ENCODE peak calls at places on chromosome X, in seven cellular contexts. One of them, this sample, is unnamed.

GRCh38 chrX:360496-361150 is 26.1 kb downstream of the PPP2R3B start:
- DNase-seq in COR-L47: no peak
- DNase-seq in NCI-H510A treated with DMSO at 0.1 percent for 48 hours: no peak
- DNase-seq in brain microvascular endothelial cell: no peak
- DNase-seq in fibroblast of pulmonary artery: no peak
- DNase-seq in stimulated activated CD4-positive, alpha-beta T cell treated with anti-CD3 and anti-CD28 coated beads, Interleukin-2, amount 100 ng/mL, for 24 hours: no peak
- DNase-seq in nephron progenitor cell: no peak
- DNase-seq in this sample: no peak

GRCh38 chrX:150767475-150768131 is 74.4 kb downstream of the MTMR1 start:
- DNase-seq in COR-L47: no peak
- DNase-seq in NCI-H510A treated with DMSO at 0.1 percent for 48 hours: no peak
- DNase-seq in brain microvascular endothelial cell: peak; percentile 86
- DNase-seq in fibroblast of pulmonary artery: peak; percentile 91
- DNase-seq in stimulated activated CD4-positive, alpha-beta T cell treated with anti-CD3 and anti-CD28 coated beads, Interleukin-2, amount 100 ng/mL, for 24 hours: peak; percentile 20
- DNase-seq in nephron progenitor cell: no peak
- DNase-seq in this sample: no peak

GRCh38 chrX:115459883-115460564 is 101.0 kb upstream of the PLS3 start:
- DNase-seq in COR-L47: no peak
- DNase-seq in NCI-H510A treated with DMSO at 0.1 percent for 48 hours: no peak
- DNase-seq in brain microvascular endothelial cell: no peak
- DNase-seq in fibroblast of pulmonary artery: peak; percentile 62
- DNase-seq in stimulated activated CD4-positive, alpha-beta T cell treated with anti-CD3 and anti-CD28 coated beads, Interleukin-2, amount 100 ng/mL, for 24 hours: no peak
- DNase-seq in nephron progenitor cell: no peak
- DNase-seq in this sample: no peak

GRCh38 chrX:149652232-149652981 is 20.8 kb upstream of the TMEM185A start:
- DNase-seq in COR-L47: no peak
- DNase-seq in NCI-H510A treated with DMSO at 0.1 percent for 48 hours: no peak
- DNase-seq in brain microvascular endothelial cell: no peak
- DNase-seq in fibroblast of pulmonary artery: no peak
- DNase-seq in stimulated activated CD4-positive, alpha-beta T cell treated with anti-CD3 and anti-CD28 coated beads, Interleukin-2, amount 100 ng/mL, for 24 hours: no peak
- DNase-seq in nephron progenitor cell: no peak
- DNase-seq in this sample: no peak

GRCh38 chrX:10496345-10496965 is 123.9 kb downstream of the MID1 start:
- DNase-seq in COR-L47: no peak
- DNase-seq in NCI-H510A treated with DMSO at 0.1 percent for 48 hours: no peak
- DNase-seq in brain microvascular endothelial cell: peak; percentile 86
- DNase-seq in fibroblast of pulmonary artery: peak; percentile 90
- DNase-seq in stimulated activated CD4-positive, alpha-beta T cell treated with anti-CD3 and anti-CD28 coated beads, Interleukin-2, amount 100 ng/mL, for 24 hours: no peak
- DNase-seq in nephron progenitor cell: no peak
- DNase-seq in this sample: no peak

GRCh38 chrX:71053217-71053621 is 14.9 kb downstream of the SNX12 start:
- DNase-seq in COR-L47: no peak
- DNase-seq in NCI-H510A treated with DMSO at 0.1 percent for 48 hours: no peak
- DNase-seq in brain microvascular endothelial cell: peak; percentile 3
- DNase-seq in fibroblast of pulmonary artery: no peak
- DNase-seq in stimulated activated CD4-positive, alpha-beta T cell treated with anti-CD3 and anti-CD28 coated beads, Interleukin-2, amount 100 ng/mL, for 24 hours: no peak
- DNase-seq in nephron progenitor cell: peak; percentile 52
- DNase-seq in this sample: peak; percentile 84

GRCh38 chrX:74492720-74493201 is 71.5 kb downstream of the SLC16A2 start:
- DNase-seq in COR-L47: no peak
- DNase-seq in NCI-H510A treated with DMSO at 0.1 percent for 48 hours: no peak
- DNase-seq in brain microvascular endothelial cell: no peak
- DNase-seq in fibroblast of pulmonary artery: peak; percentile 1
- DNase-seq in stimulated activated CD4-positive, alpha-beta T cell treated with anti-CD3 and anti-CD28 coated beads, Interleukin-2, amount 100 ng/mL, for 24 hours: peak; percentile 23
- DNase-seq in nephron progenitor cell: peak; percentile 10
- DNase-seq in this sample: peak; percentile 65

GRCh38 chrX:12149670-12150407 is 11.6 kb downstream of the FRMPD4 start:
- DNase-seq in COR-L47: no peak
- DNase-seq in NCI-H510A treated with DMSO at 0.1 percent for 48 hours: no peak
- DNase-seq in brain microvascular endothelial cell: no peak
- DNase-seq in fibroblast of pulmonary artery: no peak
- DNase-seq in stimulated activated CD4-positive, alpha-beta T cell treated with anti-CD3 and anti-CD28 coated beads, Interleukin-2, amount 100 ng/mL, for 24 hours: no peak
- DNase-seq in nephron progenitor cell: no peak
- DNase-seq in this sample: no peak

GRCh38 chrX:86066998-86067397 is 19.6 kb upstream of the CHM start:
- DNase-seq in COR-L47: no peak
- DNase-seq in NCI-H510A treated with DMSO at 0.1 percent for 48 hours: no peak
- DNase-seq in brain microvascular endothelial cell: no peak
- DNase-seq in fibroblast of pulmonary artery: no peak
- DNase-seq in stimulated activated CD4-positive, alpha-beta T cell treated with anti-CD3 and anti-CD28 coated beads, Interleukin-2, amount 100 ng/mL, for 24 hours: no peak
- DNase-seq in nephron progenitor cell: no peak
- DNase-seq in this sample: no peak

GRCh38 chrX:40090961-40091360 is 6.8 kb downstream of the BCOR start:
- DNase-seq in COR-L47: no peak
- DNase-seq in NCI-H510A treated with DMSO at 0.1 percent for 48 hours: no peak
- DNase-seq in brain microvascular endothelial cell: no peak
- DNase-seq in fibroblast of pulmonary artery: no peak
- DNase-seq in stimulated activated CD4-positive, alpha-beta T cell treated with anti-CD3 and anti-CD28 coated beads, Interleukin-2, amount 100 ng/mL, for 24 hours: no peak
- DNase-seq in nephron progenitor cell: no peak
- DNase-seq in this sample: peak; percentile 12

GRCh38 chrX:40154229-40154852 is 56.6 kb upstream of the BCOR start:
- DNase-seq in COR-L47: peak; percentile 66
- DNase-seq in NCI-H510A treated with DMSO at 0.1 percent for 48 hours: peak; percentile 75
- DNase-seq in brain microvascular endothelial cell: no peak
- DNase-seq in fibroblast of pulmonary artery: peak; percentile 45
- DNase-seq in stimulated activated CD4-positive, alpha-beta T cell treated with anti-CD3 and anti-CD28 coated beads, Interleukin-2, amount 100 ng/mL, for 24 hours: no peak
- DNase-seq in nephron progenitor cell: peak; percentile 34
- DNase-seq in this sample: peak; percentile 85

GRCh38 chrX:131907488-131908314 is 115.4 kb upstream of the STK26 start:
- DNase-seq in COR-L47: no peak
- DNase-seq in NCI-H510A treated with DMSO at 0.1 percent for 48 hours: no peak
- DNase-seq in brain microvascular endothelial cell: no peak
- DNase-seq in fibroblast of pulmonary artery: no peak
- DNase-seq in stimulated activated CD4-positive, alpha-beta T cell treated with anti-CD3 and anti-CD28 coated beads, Interleukin-2, amount 100 ng/mL, for 24 hours: no peak
- DNase-seq in nephron progenitor cell: no peak
- DNase-seq in this sample: peak; percentile 4

GRCh38 chrX:120358687-120359086 is 3.2 kb upstream of the ATP1B4 start:
- DNase-seq in COR-L47: peak; percentile 27
- DNase-seq in NCI-H510A treated with DMSO at 0.1 percent for 48 hours: no peak
- DNase-seq in brain microvascular endothelial cell: peak; percentile 52
- DNase-seq in fibroblast of pulmonary artery: no peak
- DNase-seq in stimulated activated CD4-positive, alpha-beta T cell treated with anti-CD3 and anti-CD28 coated beads, Interleukin-2, amount 100 ng/mL, for 24 hours: peak; percentile 48
- DNase-seq in nephron progenitor cell: peak; percentile 9
- DNase-seq in this sample: peak; percentile 2

GRCh38 chrX:551306-551705 is 79.3 kb upstream of the SHOX start:
- DNase-seq in COR-L47: no peak
- DNase-seq in NCI-H510A treated with DMSO at 0.1 percent for 48 hours: no peak
- DNase-seq in brain microvascular endothelial cell: no peak
- DNase-seq in fibroblast of pulmonary artery: no peak
- DNase-seq in stimulated activated CD4-positive, alpha-beta T cell treated with anti-CD3 and anti-CD28 coated beads, Interleukin-2, amount 100 ng/mL, for 24 hours: no peak
- DNase-seq in nephron progenitor cell: no peak
- DNase-seq in this sample: no peak

GRCh38 chrX:68461541-68461940 is 28.2 kb upstream of the OPHN1 start:
- DNase-seq in COR-L47: no peak
- DNase-seq in NCI-H510A treated with DMSO at 0.1 percent for 48 hours: no peak
- DNase-seq in brain microvascular endothelial cell: no peak
- DNase-seq in fibroblast of pulmonary artery: no peak
- DNase-seq in stimulated activated CD4-positive, alpha-beta T cell treated with anti-CD3 and anti-CD28 coated beads, Interleukin-2, amount 100 ng/mL, for 24 hours: no peak
- DNase-seq in nephron progenitor cell: no peak
- DNase-seq in this sample: no peak

GRCh38 chrX:86806786-86807185 is 658.5 kb downstream of the DACH2 start:
- DNase-seq in COR-L47: no peak
- DNase-seq in NCI-H510A treated with DMSO at 0.1 percent for 48 hours: no peak
- DNase-seq in brain microvascular endothelial cell: peak; percentile 2
- DNase-seq in fibroblast of pulmonary artery: no peak
- DNase-seq in stimulated activated CD4-positive, alpha-beta T cell treated with anti-CD3 and anti-CD28 coated beads, Interleukin-2, amount 100 ng/mL, for 24 hours: no peak
- DNase-seq in nephron progenitor cell: peak; percentile 8
- DNase-seq in this sample: peak; percentile 40

GRCh38 chrX:110853610-110854009 is 58.0 kb upstream of the CHRDL1 start:
- DNase-seq in COR-L47: peak; percentile 52
- DNase-seq in NCI-H510A treated with DMSO at 0.1 percent for 48 hours: peak; percentile 3
- DNase-seq in brain microvascular endothelial cell: no peak
- DNase-seq in fibroblast of pulmonary artery: no peak
- DNase-seq in stimulated activated CD4-positive, alpha-beta T cell treated with anti-CD3 and anti-CD28 coated beads, Interleukin-2, amount 100 ng/mL, for 24 hours: no peak
- DNase-seq in nephron progenitor cell: peak; percentile 21
- DNase-seq in this sample: peak; percentile 53

GRCh38 chrX:18290200-18290599 is 64.3 kb downstream of the SCML2 start:
- DNase-seq in COR-L47: no peak
- DNase-seq in NCI-H510A treated with DMSO at 0.1 percent for 48 hours: no peak
- DNase-seq in brain microvascular endothelial cell: no peak
- DNase-seq in fibroblast of pulmonary artery: no peak
- DNase-seq in stimulated activated CD4-positive, alpha-beta T cell treated with anti-CD3 and anti-CD28 coated beads, Interleukin-2, amount 100 ng/mL, for 24 hours: no peak
- DNase-seq in nephron progenitor cell: peak; percentile 14
- DNase-seq in this sample: peak; percentile 15

GRCh38 chrX:101619336-101619735 is 1.5 kb upstream of the ARMCX6 start:
- DNase-seq in COR-L47: peak; percentile 13
- DNase-seq in NCI-H510A treated with DMSO at 0.1 percent for 48 hours: peak; percentile 81
- DNase-seq in brain microvascular endothelial cell: no peak
- DNase-seq in fibroblast of pulmonary artery: no peak
- DNase-seq in stimulated activated CD4-positive, alpha-beta T cell treated with anti-CD3 and anti-CD28 coated beads, Interleukin-2, amount 100 ng/mL, for 24 hours: no peak
- DNase-seq in nephron progenitor cell: peak; percentile 44
- DNase-seq in this sample: peak; percentile 56

GRCh38 chrX:137430301-137430700 is 135.6 kb upstream of the ZIC3 start:
- DNase-seq in COR-L47: no peak
- DNase-seq in NCI-H510A treated with DMSO at 0.1 percent for 48 hours: no peak
- DNase-seq in brain microvascular endothelial cell: no peak
- DNase-seq in fibroblast of pulmonary artery: no peak
- DNase-seq in stimulated activated CD4-positive, alpha-beta T cell treated with anti-CD3 and anti-CD28 coated beads, Interleukin-2, amount 100 ng/mL, for 24 hours: no peak
- DNase-seq in nephron progenitor cell: no peak
- DNase-seq in this sample: no peak

GRCh38 chrX:45435481-45435880 is 234.8 kb upstream of the DIPK2B start:
- DNase-seq in COR-L47: no peak
- DNase-seq in NCI-H510A treated with DMSO at 0.1 percent for 48 hours: no peak
- DNase-seq in brain microvascular endothelial cell: no peak
- DNase-seq in fibroblast of pulmonary artery: no peak
- DNase-seq in stimulated activated CD4-positive, alpha-beta T cell treated with anti-CD3 and anti-CD28 coated beads, Interleukin-2, amount 100 ng/mL, for 24 hours: no peak
- DNase-seq in nephron progenitor cell: no peak
- DNase-seq in this sample: no peak

GRCh38 chrX:102840871-102841705 is 96.0 kb upstream of the RAB40AL start:
- DNase-seq in COR-L47: no peak
- DNase-seq in NCI-H510A treated with DMSO at 0.1 percent for 48 hours: no peak
- DNase-seq in brain microvascular endothelial cell: peak; percentile 8
- DNase-seq in fibroblast of pulmonary artery: peak; percentile 31
- DNase-seq in stimulated activated CD4-positive, alpha-beta T cell treated with anti-CD3 and anti-CD28 coated beads, Interleukin-2, amount 100 ng/mL, for 24 hours: no peak
- DNase-seq in nephron progenitor cell: no peak
- DNase-seq in this sample: peak; percentile 33

GRCh38 chrX:72576161-72576896 is 3.7 kb upstream of the HDAC8 start:
- DNase-seq in COR-L47: no peak
- DNase-seq in NCI-H510A treated with DMSO at 0.1 percent for 48 hours: no peak
- DNase-seq in brain microvascular endothelial cell: peak; percentile 37
- DNase-seq in fibroblast of pulmonary artery: peak; percentile 87
- DNase-seq in stimulated activated CD4-positive, alpha-beta T cell treated with anti-CD3 and anti-CD28 coated beads, Interleukin-2, amount 100 ng/mL, for 24 hours: no peak
- DNase-seq in nephron progenitor cell: no peak
- DNase-seq in this sample: no peak

GRCh38 chrX:119654112-119654531 is 38.8 kb downstream of the SEPTIN6 start:
- DNase-seq in COR-L47: no peak
- DNase-seq in NCI-H510A treated with DMSO at 0.1 percent for 48 hours: no peak
- DNase-seq in brain microvascular endothelial cell: peak; percentile 86
- DNase-seq in fibroblast of pulmonary artery: peak; percentile 92
- DNase-seq in stimulated activated CD4-positive, alpha-beta T cell treated with anti-CD3 and anti-CD28 coated beads, Interleukin-2, amount 100 ng/mL, for 24 hours: peak; percentile 30
- DNase-seq in nephron progenitor cell: peak; percentile 34
- DNase-seq in this sample: peak; percentile 65

GRCh38 chrX:14051416-14051815 is 21.7 kb upstream of the GEMIN8 start:
- DNase-seq in COR-L47: no peak
- DNase-seq in NCI-H510A treated with DMSO at 0.1 percent for 48 hours: no peak
- DNase-seq in brain microvascular endothelial cell: no peak
- DNase-seq in fibroblast of pulmonary artery: no peak
- DNase-seq in stimulated activated CD4-positive, alpha-beta T cell treated with anti-CD3 and anti-CD28 coated beads, Interleukin-2, amount 100 ng/mL, for 24 hours: no peak
- DNase-seq in nephron progenitor cell: no peak
- DNase-seq in this sample: no peak

GRCh38 chrX:20513185-20513584 is 246.5 kb upstream of the RPS6KA3 start:
- DNase-seq in COR-L47: no peak
- DNase-seq in NCI-H510A treated with DMSO at 0.1 percent for 48 hours: no peak
- DNase-seq in brain microvascular endothelial cell: no peak
- DNase-seq in fibroblast of pulmonary artery: no peak
- DNase-seq in stimulated activated CD4-positive, alpha-beta T cell treated with anti-CD3 and anti-CD28 coated beads, Interleukin-2, amount 100 ng/mL, for 24 hours: no peak
- DNase-seq in nephron progenitor cell: no peak
- DNase-seq in this sample: no peak

GRCh38 chrX:128543114-128543513 is 490.9 kb upstream of the ACTRT1 start:
- DNase-seq in COR-L47: no peak
- DNase-seq in NCI-H510A treated with DMSO at 0.1 percent for 48 hours: no peak
- DNase-seq in brain microvascular endothelial cell: no peak
- DNase-seq in fibroblast of pulmonary artery: no peak
- DNase-seq in stimulated activated CD4-positive, alpha-beta T cell treated with anti-CD3 and anti-CD28 coated beads, Interleukin-2, amount 100 ng/mL, for 24 hours: no peak
- DNase-seq in nephron progenitor cell: no peak
- DNase-seq in this sample: no peak

GRCh38 chrX:13009256-13009655 is 34.3 kb downstream of the TMSB4X start:
- DNase-seq in COR-L47: no peak
- DNase-seq in NCI-H510A treated with DMSO at 0.1 percent for 48 hours: no peak
- DNase-seq in brain microvascular endothelial cell: no peak
- DNase-seq in fibroblast of pulmonary artery: no peak
- DNase-seq in stimulated activated CD4-positive, alpha-beta T cell treated with anti-CD3 and anti-CD28 coated beads, Interleukin-2, amount 100 ng/mL, for 24 hours: no peak
- DNase-seq in nephron progenitor cell: no peak
- DNase-seq in this sample: no peak

GRCh38 chrX:11445540-11445939 is 152.3 kb downstream of the AMELX start:
- DNase-seq in COR-L47: no peak
- DNase-seq in NCI-H510A treated with DMSO at 0.1 percent for 48 hours: no peak
- DNase-seq in brain microvascular endothelial cell: no peak
- DNase-seq in fibroblast of pulmonary artery: no peak
- DNase-seq in stimulated activated CD4-positive, alpha-beta T cell treated with anti-CD3 and anti-CD28 coated beads, Interleukin-2, amount 100 ng/mL, for 24 hours: no peak
- DNase-seq in nephron progenitor cell: no peak
- DNase-seq in this sample: no peak

GRCh38 chrX:12819231-12819630 is 28.0 kb downstream of the PRPS2 start:
- DNase-seq in COR-L47: no peak
- DNase-seq in NCI-H510A treated with DMSO at 0.1 percent for 48 hours: no peak
- DNase-seq in brain microvascular endothelial cell: no peak
- DNase-seq in fibroblast of pulmonary artery: no peak
- DNase-seq in stimulated activated CD4-positive, alpha-beta T cell treated with anti-CD3 and anti-CD28 coated beads, Interleukin-2, amount 100 ng/mL, for 24 hours: no peak
- DNase-seq in nephron progenitor cell: no peak
- DNase-seq in this sample: no peak

GRCh38 chrX:26845051-26845450 is 618.1 kb downstream of the PPP4R3C start:
- DNase-seq in COR-L47: no peak
- DNase-seq in NCI-H510A treated with DMSO at 0.1 percent for 48 hours: no peak
- DNase-seq in brain microvascular endothelial cell: peak; percentile 59
- DNase-seq in fibroblast of pulmonary artery: peak; percentile 25
- DNase-seq in stimulated activated CD4-positive, alpha-beta T cell treated with anti-CD3 and anti-CD28 coated beads, Interleukin-2, amount 100 ng/mL, for 24 hours: no peak
- DNase-seq in nephron progenitor cell: no peak
- DNase-seq in this sample: no peak

This sample was measured in neural progenitor cell.